ENCODE peak calls at places on chromosome 6, in ten cellular contexts. I is HS-5, W is fibroblast of lung, C is fibroblast of pulmonary artery, P is astrocyte of the spinal cord, D is ACHN, M is NCI-H1436, O is osteocyte, E is heart right ventricle, Q is lung. L is an unnamed sample.

GRCh38 chr6:138162104-138162946 is 586 bp downstream of the ARFGEF3 start:
- DNase-seq in I (no peak), W (peak), C (no peak), P (peak), D (peak), M (no peak), O (no peak), E (no peak), Q (no peak), L (no peak)

GRCh38 chr6:56144538-56145324 is 102.6 kb downstream of the COL21A1 start:
- DNase-seq in I (peak), W (peak), C (peak), P (peak), D (peak), M (no peak), O (no peak), E (no peak), Q (no peak), L (peak)

GRCh38 chr6:6331393-6331792 is 10.9 kb upstream of the F13A1 start:
- DNase-seq in I (no peak), W (no peak), C (no peak), P (no peak), D (no peak), M (no peak), O (no peak), E (no peak), Q (no peak), L (no peak)

GRCh38 chr6:5906842-5907241 is 99.9 kb downstream of the NRN1 start:
- DNase-seq in I (no peak), W (no peak), C (no peak), P (no peak), D (no peak), M (no peak), O (no peak), E (no peak), Q (no peak), L (no peak)

GRCh38 chr6:88493717-88494116 is 327.6 kb upstream of the CNR1 start:
- DNase-seq in I (no peak), W (no peak), C (no peak), P (no peak), D (no peak), M (no peak), O (no peak), E (no peak), Q (no peak), L (no peak)

GRCh38 chr6:167122827-167123657 is at the start of gene CCR6:
- DNase-seq in I (no peak), W (no peak), C (no peak), P (no peak), D (no peak), M (no peak), O (no peak), E (no peak), Q (no peak), L (no peak)

GRCh38 chr6:125906158-125906998 is 50.2 kb upstream of the HINT3 start:
- DNase-seq in I (no peak), W (no peak), C (peak), P (no peak), D (peak), M (no peak), O (no peak), E (peak), Q (peak), L (no peak)

GRCh38 chr6:143689852-143690251 is 12.1 kb downstream of the PHACTR2 start:
- DNase-seq in I (no peak), W (peak), C (no peak), P (peak), D (peak), M (no peak), O (no peak), E (no peak), Q (no peak), L (no peak)

GRCh38 chr6:31356216-31356945 is 598 bp downstream of the HLA-B start:
- DNase-seq in I (no peak), W (peak), C (peak), P (no peak), D (peak), M (no peak), O (no peak), E (peak), Q (peak), L (no peak)

GRCh38 chr6:17429381-17430061 is 36.1 kb downstream of the CAP2 start:
- DNase-seq in I (no peak), W (peak), C (no peak), P (peak), D (no peak), M (peak), O (no peak), E (no peak), Q (no peak), L (peak)

GRCh38 chr6:132907915-132908314 is 93.5 kb downstream of the RPS12 start:
- DNase-seq in I (peak), W (peak), C (peak), P (peak), D (no peak), M (no peak), O (no peak), E (no peak), Q (no peak), L (peak)

GRCh38 chr6:131139599-131139998 is 4.3 kb downstream of the AKAP7 start:
- DNase-seq in I (no peak), W (no peak), C (no peak), P (no peak), D (no peak), M (no peak), O (no peak), E (no peak), Q (no peak), L (no peak)

GRCh38 chr6:3738381-3739131 is 13.0 kb downstream of the PXDC1 start:
- DNase-seq in I (no peak), W (no peak), C (no peak), P (no peak), D (no peak), M (no peak), O (no peak), E (no peak), Q (no peak), L (no peak)

GRCh38 chr6:11580686-11581085 is 43.1 kb downstream of the TMEM170B start:
- DNase-seq in I (no peak), W (no peak), C (no peak), P (no peak), D (no peak), M (no peak), O (no peak), E (no peak), Q (no peak), L (no peak)

GRCh38 chr6:37473364-37474095 is 26.2 kb downstream of the CCDC167 start:
- DNase-seq in I (no peak), W (peak), C (peak), P (peak), D (no peak), M (no peak), O (peak), E (peak), Q (no peak), L (no peak)

GRCh38 chr6:35178932-35179832 is 34.6 kb upstream of the SCUBE3 start:
- DNase-seq in I (no peak), W (no peak), C (no peak), P (no peak), D (no peak), M (no peak), O (no peak), E (no peak), Q (no peak), L (no peak)